ENCODE peak calls at places on chromosomes 1 and 21, in six cellular contexts. M is cardiac muscle cell, I is GOT3, L is T-cell, Y is fibroblast of the conjunctiva, W is MM.1S. U is an unnamed sample.

GRCh38 chr1:174828264-174828663 is 171.5 kb upstream of the CACYBP start:
- DNase-seq in W (no peak), L (no peak), Y (no peak), M (no peak), I (no peak), U (no peak)

GRCh38 chr1:9539829-9540550 is 725 bp downstream of the SLC25A33 start:
- DNase-seq in W (peak; percentile 33), Y (peak; percentile 20), M (peak; percentile 60), I (no peak), L (peak; percentile 37), U (peak; percentile 69)

GRCh38 chr1:63777286-63777685 is 3.5 kb downstream of the ROR1 start:
- DNase-seq in I (no peak), Y (no peak), M (no peak), L (no peak), W (no peak), U (no peak)

GRCh38 chr1:77825356-77825709 is 45.9 kb downstream of the MIGA1 start:
- DNase-seq in I (no peak), W (peak; percentile 54), Y (peak; percentile 85), M (peak; percentile 74), L (no peak), U (no peak)

GRCh38 chr1:227887697-227888403 is 59.9 kb downstream of the WNT9A start:
- DNase-seq in W (no peak), M (no peak), Y (no peak), L (no peak), I (no peak), U (peak; percentile 30)

GRCh38 chr1:208433086-208433485 is 188.9 kb upstream of the PLXNA2 start:
- DNase-seq in L (no peak), M (no peak), Y (no peak), I (no peak), W (no peak), U (no peak)

GRCh38 chr1:236455242-236455641 is 61.2 kb downstream of the EDARADD start:
- DNase-seq in M (no peak), W (no peak), I (no peak), Y (no peak), L (no peak), U (no peak)

GRCh38 chr1:168379110-168379860 is 98.6 kb downstream of the TBX19 start:
- DNase-seq in W (no peak), M (no peak), I (no peak), Y (no peak), L (no peak), U (no peak)

GRCh38 chr21:45289655-45290515 is 2.2 kb upstream of the POFUT2 start:
- DNase-seq in M (peak; percentile 34), W (no peak), I (no peak), Y (no peak), L (no peak), U (no peak)

GRCh38 chr1:30814292-30814691 is 56.7 kb upstream of the LAPTM5 start:
- DNase-seq in W (no peak), L (no peak), M (no peak), Y (no peak), I (no peak), U (no peak)

GRCh38 chr1:99727575-99728190 is 38.8 kb downstream of the FRRS1 start:
- DNase-seq in W (no peak), Y (peak; percentile 14), M (no peak), L (no peak), I (no peak), U (no peak)

GRCh38 chr1:226134170-226135058 is 52.1 kb downstream of the ACBD3 start:
- DNase-seq in W (no peak), L (no peak), I (no peak), Y (no peak), M (no peak), U (no peak)

GRCh38 chr1:110544753-110545152 is 25.8 kb upstream of the KCNA10 start:
- DNase-seq in W (no peak), L (no peak), M (no peak), I (no peak), Y (no peak), U (no peak)